ENCODE peak calls at places on chromosomes 5 and 9, in five cellular contexts. P is AG04450, H is upper lobe of left lung, K is left lung, D is IMR-90. W is an unnamed sample.

GRCh38 chr5:96517294-96517693 is 84.2 kb upstream of the PCSK1 start:
- DNase-seq in K (no peak), H (no peak), P (no peak), D (peak; percentile 73), W (no peak)

GRCh38 chr5:80569961-80570786 is at the start of gene ANKRD34B:
- DNase-seq in P (no peak), H (peak; percentile 26), D (no peak), K (no peak), W (no peak)

GRCh38 chr5:90557871-90558270 is 726 bp upstream of the ADGRV1 start:
- DNase-seq in D (no peak), P (no peak), K (no peak), H (no peak), W (no peak)

GRCh38 chr9:134186471-134187109 is 22.2 kb upstream of the RNU6ATAC start:
- DNase-seq in P (no peak), K (peak; percentile 30), D (no peak), H (peak; percentile 16), W (peak; percentile 48)

GRCh38 chr9:137621131-137621757 is 2.4 kb downstream of the EHMT1 start:
- DNase-seq in P (no peak), K (no peak), D (no peak), H (no peak), W (no peak)

GRCh38 chr9:136377351-136378170 is 4.1 kb upstream of the CARD9 start:
- DNase-seq in K (no peak), H (no peak), P (no peak), D (no peak), W (no peak)

GRCh38 chr5:95857185-95857945 is 34.8 kb upstream of the GLRX start:
- DNase-seq in D (peak; percentile 91), K (peak; percentile 68), P (peak; percentile 58), H (peak; percentile 81), W (no peak)

GRCh38 chr5:152181461-152181860 is 223.6 kb downstream of the NMUR2 start:
- DNase-seq in K (no peak), D (no peak), P (no peak), H (no peak), W (no peak)

GRCh38 chr5:72951850-72952468 is 3.9 kb upstream of the FCHO2 start:
- DNase-seq in K (no peak), H (peak; percentile 47), D (peak; percentile 78), P (no peak), W (no peak)

GRCh38 chr5:61572959-61573358 is 240.9 kb downstream of the ZSWIM6 start:
- DNase-seq in P (no peak), H (no peak), D (no peak), K (no peak), W (no peak)

GRCh38 chr9:16241231-16241630 is 629.2 kb downstream of the BNC2 start:
- DNase-seq in K (no peak), D (peak; percentile 84), H (no peak), P (peak; percentile 32), W (no peak)

GRCh38 chr5:56717253-56717987 is 97.9 kb upstream of the MAP3K1 start:
- DNase-seq in D (no peak), H (peak; percentile 24), P (no peak), K (no peak), W (no peak)

GRCh38 chr9:101536351-101536750 is 2.7 kb downstream of the RNF20 start:
- DNase-seq in D (peak; percentile 48), H (no peak), P (no peak), K (no peak), W (no peak)

GRCh38 chr5:10315824-10316509 is 8.3 kb upstream of the CMBL start:
- DNase-seq in P (no peak), D (no peak), H (no peak), K (peak; percentile 22), W (no peak)

DNA sequence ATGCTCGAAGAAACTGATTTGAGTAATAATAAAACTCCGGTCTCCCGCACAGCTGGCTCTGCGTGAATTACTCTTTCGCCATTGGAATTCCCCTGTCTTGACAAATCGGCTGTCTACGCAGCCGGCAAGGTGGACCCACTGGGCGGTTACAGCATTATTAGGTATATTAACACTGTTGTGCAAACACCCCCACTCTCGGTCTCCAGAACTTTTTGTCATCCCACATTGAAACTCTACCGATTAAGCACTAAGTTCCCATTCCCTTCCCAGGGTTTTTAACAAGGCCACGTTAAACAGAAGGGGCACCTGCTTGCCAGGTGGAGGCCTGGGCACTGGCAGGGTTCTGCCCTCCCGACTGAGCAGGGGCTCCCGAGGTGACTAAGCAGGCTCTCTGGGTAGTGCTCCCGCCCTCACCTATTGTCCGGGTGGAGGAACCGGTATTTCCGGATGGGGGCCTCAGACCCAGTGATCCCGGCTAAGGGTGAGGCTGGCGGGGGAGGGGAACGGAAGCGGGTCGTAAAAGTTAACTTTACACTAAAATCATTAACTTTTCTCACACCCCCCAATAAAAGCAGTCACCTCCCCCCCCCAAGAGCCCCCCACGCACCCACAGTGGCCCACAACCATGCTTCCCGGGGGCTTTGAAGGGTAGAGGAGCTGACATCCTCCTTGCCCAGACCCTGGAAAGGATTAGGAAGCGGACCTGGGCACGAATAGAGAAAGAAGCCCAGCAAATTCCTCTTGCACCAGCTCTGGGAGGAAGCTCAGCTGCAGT is 53.5 kb upstream of the TJP2 start:
- DNase-seq in K (peak; percentile 85), P (no peak), H (peak; percentile 91), D (no peak), W (peak; percentile 90)
- H3K27ac ChIP-seq in K (peak overlapping the region; percentile 83), P (no peak overlapping the region), H (peak overlapping the region; percentile 92), D (no peak overlapping the region), W (peak overlapping the region; percentile 96)

DNA sequence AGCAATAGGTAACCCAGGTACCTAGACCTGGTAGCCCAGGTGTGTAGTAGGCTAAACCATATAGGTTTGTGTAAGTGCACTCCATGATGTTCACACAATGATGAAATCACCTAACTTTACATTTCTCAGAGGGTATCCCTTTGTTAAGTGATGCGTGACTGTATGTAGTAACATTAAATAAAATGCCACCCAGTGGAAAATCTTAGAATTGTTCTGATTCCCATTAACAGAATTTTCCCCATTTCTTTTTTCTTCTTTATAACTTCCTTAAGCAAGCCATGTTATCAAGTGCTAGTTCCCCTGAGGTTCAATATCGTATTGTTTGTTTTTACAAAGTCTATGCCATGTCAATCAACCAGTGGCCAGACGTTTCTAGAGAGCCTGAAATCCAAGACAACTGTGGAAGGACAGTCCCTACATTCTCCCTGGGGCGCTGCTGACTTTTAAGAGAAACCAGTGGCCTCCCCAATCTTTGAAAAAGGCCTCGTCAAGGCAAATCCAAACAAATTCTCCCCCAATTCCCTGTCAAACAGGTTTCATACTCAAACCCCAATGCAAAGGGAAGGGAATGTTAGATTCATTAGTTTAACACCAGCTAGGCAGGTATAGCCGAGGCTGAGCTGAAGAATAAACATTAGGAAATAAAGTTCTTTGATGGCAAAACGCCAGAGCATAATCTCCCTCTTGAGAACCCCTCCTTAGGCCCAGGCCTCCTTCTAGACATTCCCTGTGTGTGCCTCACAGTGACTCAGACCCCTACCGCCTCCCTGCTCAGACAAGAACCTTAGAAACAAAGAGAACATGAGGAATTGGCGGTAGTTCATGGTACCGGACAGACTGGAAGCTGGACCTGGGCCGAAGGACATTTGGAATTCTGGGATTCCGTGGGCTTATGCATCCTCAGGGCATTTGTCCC is 198.7 kb downstream of the GNA14 start:
- DNase-seq in P (no peak), K (peak; percentile 54), H (peak; percentile 78), D (peak; percentile 84), W (no peak)
- TF ChIP-seq CTCF in P (peak; percentile 20), K (no peak), H (no peak), D (no peak), W (no peak)

DNA sequence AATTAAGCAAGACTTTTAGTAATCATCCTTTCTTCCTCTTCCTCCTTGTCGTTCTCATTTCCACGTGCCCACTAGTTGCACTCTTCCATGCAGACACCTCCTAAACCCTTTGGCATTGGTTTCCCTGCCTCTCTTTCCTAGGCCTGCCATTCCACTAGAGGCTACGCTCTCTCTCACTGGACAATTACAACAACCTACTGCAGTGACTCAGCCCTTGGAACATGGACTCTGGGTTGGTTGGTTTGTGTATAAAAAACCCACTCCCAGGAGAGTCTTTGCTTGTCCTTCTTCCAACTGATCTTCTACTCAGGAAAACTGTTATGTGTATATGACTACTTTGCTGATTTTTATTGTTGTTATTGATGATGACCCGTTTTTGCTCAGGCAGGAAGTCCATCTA is 503.1 kb downstream of the GADD45G start:
- DNase-seq in H (no peak), P (no peak), K (no peak), D (no peak), W (no peak)
- H3K27ac ChIP-seq in H (no peak overlapping the region), P (no peak overlapping the region), K (peak overlapping the region; percentile 46), D (no peak overlapping the region), W (no peak overlapping the region)

GRCh38 chr5:75336625-75337336 is at the start of gene HMGCR:
- DNase-seq in K (peak; percentile 99), D (peak; percentile 100), P (peak; percentile 98), H (peak; percentile 99), W (peak; percentile 98)
- TF ChIP-seq CTCF in K (no peak), D (peak; percentile 38), P (no peak), H (peak; percentile 51), W (no peak)

DNA sequence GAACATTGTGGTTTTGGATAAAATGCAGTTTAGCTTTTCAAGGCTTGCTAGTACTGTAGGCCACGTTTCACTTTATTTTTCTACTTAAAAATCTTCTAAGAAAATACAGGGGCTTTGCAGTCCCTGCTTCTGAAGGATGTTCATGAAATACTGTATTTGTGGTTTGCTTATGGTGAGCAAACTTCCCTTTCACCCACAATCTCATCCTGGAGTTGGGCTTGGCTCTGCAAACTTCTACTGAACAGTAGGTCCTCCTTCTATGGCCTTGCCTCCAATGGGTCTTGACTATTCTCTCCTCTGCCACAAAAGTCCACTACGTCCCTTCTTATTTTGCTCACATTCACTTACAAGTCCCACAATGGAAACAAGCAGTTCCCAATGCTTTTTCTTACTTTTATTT is 502.7 kb upstream of the KLF4 start:
- DNase-seq in H (no peak), K (no peak), P (no peak), D (no peak), W (no peak)
- H3K27ac ChIP-seq in H (no peak overlapping the region), K (peak overlapping the region; percentile 28), P (no peak overlapping the region), D (no peak overlapping the region), W (no peak overlapping the region)

GRCh38 chr9:124766815-124767554 is 4.1 kb downstream of the NR6A1 start:
- DNase-seq in P (no peak), K (no peak), D (no peak), H (no peak), W (no peak)

GRCh38 chr9:124762633-124763032 is 8.5 kb downstream of the NR6A1 start:
- DNase-seq in H (no peak), K (no peak), P (no peak), D (no peak), W (no peak)

GRCh38 chr9:124766326-124766725 is 4.8 kb downstream of the NR6A1 start:
- DNase-seq in P (no peak), H (no peak), K (no peak), D (no peak), W (no peak)

GRCh38 chr9:124765439-124765835 is 5.7 kb downstream of the NR6A1 start:
- DNase-seq in K (no peak), P (no peak), D (no peak), H (no peak), W (no peak)

DNA sequence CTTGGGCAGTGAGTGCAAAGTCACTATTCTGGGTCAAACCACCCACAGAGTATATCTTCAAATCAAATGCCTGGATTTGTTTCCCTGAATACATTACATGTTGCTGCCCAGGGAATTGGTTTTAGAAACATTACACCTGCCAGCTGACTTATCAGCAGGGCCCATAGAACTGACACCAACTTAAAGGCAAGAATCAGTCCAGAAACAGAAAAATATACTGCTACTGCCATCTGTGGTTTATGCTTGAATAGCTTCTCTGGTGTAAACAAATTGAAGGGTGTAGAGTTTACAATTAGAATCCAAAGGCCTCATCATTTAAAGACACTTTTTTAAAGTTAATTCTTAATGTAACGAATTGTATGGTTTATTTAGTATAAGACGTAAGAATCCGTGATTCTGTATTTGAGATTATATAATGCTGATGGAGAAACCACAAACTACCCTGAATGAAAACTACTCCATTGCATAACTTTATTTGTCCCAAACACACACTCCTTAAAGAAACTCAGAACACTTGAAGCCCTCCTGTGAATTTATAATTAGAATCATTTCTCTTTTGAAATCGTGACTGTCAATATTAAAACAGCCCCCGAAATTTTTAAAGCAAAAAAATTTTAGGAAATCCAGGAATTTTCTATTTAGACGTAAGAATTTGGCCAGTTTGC is 6.2 kb downstream of the NR6A1 start:
- DNase-seq in P (no peak), D (no peak), K (no peak), H (no peak), W (no peak)
- TF ChIP-seq CTCF in P (peak; percentile 39), D (peak; percentile 40), K (peak; percentile 25), H (peak; percentile 20), W (peak; percentile 46)